ENCODE peak calls at places on chromosomes 5 and 9, in eight cellular contexts. S is brain microvascular endothelial cell; O is stimulated activated CD4-positive, alpha-beta T cell treated with anti-CD3 and anti-CD28 coated beads, Interleukin-4, amount 100 ng/mL, for 4 hours; E is HT1080; T is NCI-H1105 treated with DMSO at 0.1 percent for 48 hours; B is HS-27A; D is MV-4-11; Y is stimulated activated naive CD8-positive, alpha-beta T cell treated with anti-CD3 and anti-CD28 coated beads, Interleukin-15, amount 100 ng/mL, for 72 hours. P is an unnamed sample.
A peak's percentile ranks its signal among the peaks of the same experiment; 100 is the strongest.

GRCh38 chr5:102583663-102584062 is 84.9 kb upstream of the SLCO6A1 start:
- DNase-seq in S (no peak), O (no peak), E (peak; percentile 32), T (peak; percentile 78), B (no peak), D (no peak), Y (no peak), P (no peak)

GRCh38 chr5:150064681-150065220 is 21.6 kb downstream of the CSF1R start:
- DNase-seq in S (no peak), O (no peak), E (peak; percentile 62), T (no peak), B (no peak), D (no peak), Y (no peak), P (peak; percentile 28)

GRCh38 chr5:24609694-24610093 is 35.1 kb downstream of the CDH10 start:
- DNase-seq in S (no peak), O (no peak), E (peak; percentile 46), T (no peak), B (no peak), D (no peak), Y (no peak), P (no peak)

GRCh38 chr9:108973876-108974275 is 39.4 kb downstream of the CTNNAL1 start:
- DNase-seq in S (no peak), O (no peak), E (no peak), T (no peak), B (no peak), D (no peak), Y (no peak), P (no peak)

GRCh38 chr5:179142434-179143198 is 82.4 kb downstream of the ZNF354C start:
- DNase-seq in S (peak; percentile 68), O (no peak), E (peak; percentile 32), T (no peak), B (no peak), D (no peak), Y (peak; percentile 52), P (no peak)

GRCh38 chr5:180138214-180138975 is 66.8 kb upstream of the RNF130 start:
- DNase-seq in S (no peak), O (no peak), E (no peak), T (no peak), B (no peak), D (no peak), Y (peak; percentile 7), P (no peak)

GRCh38 chr9:19642256-19642655 is 146.6 kb downstream of the SLC24A2 start:
- DNase-seq in S (no peak), O (no peak), E (no peak), T (no peak), B (no peak), D (no peak), Y (no peak), P (no peak)

GRCh38 chr5:103444333-103445038 is 118.1 kb downstream of the NUDT12 start:
- DNase-seq in S (no peak), O (no peak), E (no peak), T (peak; percentile 10), B (no peak), D (peak; percentile 4), Y (no peak), P (no peak)